ENCODE peak calls at places on chromosomes 6 and 20, in ten cellular contexts. K, Y, O, V, E, C, S, F, B and U are unnamed samples.

GRCh38 chr6:157428418-157429202 is 47.6 kb downstream of the ZDHHC14 start:
- DNase-seq in V (no peak), S (no peak), E (no peak), O (no peak), C (peak; percentile 45), F (no peak), B (no peak), K (peak; percentile 95), Y (no peak), U (peak; percentile 34)

GRCh38 chr20:49287555-49288249 is 9.8 kb upstream of the ZNFX1 start:
- DNase-seq in E (no peak), B (no peak), O (no peak), V (no peak), S (no peak), Y (no peak), K (peak; percentile 73), C (no peak), F (no peak), U (no peak)

GRCh38 chr20:53866787-53867740 is 203.3 kb downstream of the BCAS1 start:
- DNase-seq in Y (no peak), V (no peak), C (no peak), F (no peak), E (no peak), O (no peak), K (peak; percentile 55), B (no peak), S (peak; percentile 43), U (peak; percentile 50)

GRCh38 chr6:11632231-11632630 is 94.7 kb downstream of the TMEM170B start:
- DNase-seq in F (no peak), S (no peak), E (no peak), O (peak; percentile 63), K (peak; percentile 70), V (no peak), B (no peak), Y (no peak), C (no peak), U (no peak)

GRCh38 chr6:113732384-113732966 is 124.7 kb upstream of the MARCKS start:
- DNase-seq in O (no peak), K (no peak), C (no peak), S (no peak), E (no peak), F (no peak), B (peak; percentile 60), Y (no peak), V (peak; percentile 75), U (no peak)

GRCh38 chr6:16776394-16777017 is 15.2 kb upstream of the ATXN1 start:
- DNase-seq in C (no peak), O (no peak), S (no peak), K (no peak), Y (no peak), E (no peak), F (no peak), B (no peak), V (no peak), U (peak; percentile 36)

GRCh38 chr6:161639772-161640171 is 365.9 kb upstream of the AGPAT4 start:
- DNase-seq in K (no peak), B (no peak), V (no peak), E (no peak), F (no peak), Y (no peak), C (no peak), O (no peak), S (no peak), U (no peak)

GRCh38 chr6:154478691-154479090 is 31.8 kb downstream of the CNKSR3 start:
- DNase-seq in B (no peak), V (no peak), O (no peak), Y (no peak), E (no peak), S (no peak), C (no peak), K (no peak), F (no peak), U (no peak)

GRCh38 chr20:41339957-41340326 is 679 bp upstream of the LPIN3 start:
- DNase-seq in V (peak; percentile 90), E (peak; percentile 95), K (peak; percentile 94), O (peak; percentile 92), B (peak; percentile 79), S (peak; percentile 81), Y (peak; percentile 76), F (peak; percentile 74), C (peak; percentile 86), U (peak; percentile 97)

GRCh38 chr6:72933216-72933615 is 292.1 kb downstream of the KHDC1L start:
- DNase-seq in F (no peak), K (no peak), C (no peak), O (no peak), Y (no peak), B (no peak), E (no peak), V (no peak), S (no peak), U (no peak)

GRCh38 chr20:35737865-35738333 is 4.2 kb downstream of the RBM39 start:
- DNase-seq in O (no peak), C (no peak), K (no peak), S (no peak), E (no peak), F (no peak), V (no peak), Y (no peak), B (no peak), U (no peak)

GRCh38 chr20:35741892-35742740 is at the start of gene RBM39:
- DNase-seq in S (peak; percentile 99), K (peak; percentile 100), E (peak; percentile 99), Y (peak; percentile 100), C (peak; percentile 93), O (peak; percentile 100), F (peak; percentile 100), B (peak; percentile 100), V (peak; percentile 100), U (peak; percentile 100)

GRCh38 chr20:35739294-35740163 is 2.5 kb downstream of the RBM39 start:
- DNase-seq in E (no peak), V (no peak), S (peak; percentile 29), F (no peak), O (no peak), B (no peak), Y (no peak), C (no peak), K (peak; percentile 46), U (peak; percentile 28)

GRCh38 chr20:35735828-35736470 is 6.1 kb downstream of the RBM39 start:
- DNase-seq in B (no peak), V (no peak), F (no peak), S (no peak), K (no peak), O (no peak), E (no peak), C (no peak), Y (no peak), U (no peak)

GRCh38 chr20:35738410-35739179 is 3.5 kb downstream of the RBM39 start:
- DNase-seq in F (no peak), C (no peak), B (no peak), E (no peak), V (no peak), S (no peak), O (no peak), K (no peak), Y (no peak), U (no peak)
- H3K4me3 ChIP-seq in F (peak overlapping the region; percentile 29), C (no peak overlapping the region), B (no peak overlapping the region), E (no peak overlapping the region), V (no peak overlapping the region), S (no peak overlapping the region), O (peak overlapping the region; percentile 10), K (peak overlapping the region; percentile 45), Y (peak overlapping the region; percentile 21), U (no peak overlapping the region)

GRCh38 chr6:44077201-44077946 is 49.9 kb downstream of the MRPL14 start:
- DNase-seq in V (no peak), K (no peak), F (no peak), O (no peak), C (no peak), S (no peak), Y (no peak), E (no peak), B (no peak), U (no peak)

GRCh38 chr6:44078219-44078794 is 48.9 kb downstream of the MRPL14 start:
- DNase-seq in K (no peak), Y (no peak), C (no peak), O (no peak), V (no peak), S (no peak), B (no peak), E (no peak), F (no peak), U (no peak)

GRCh38 chr6:44076016-44076365 is 51.3 kb downstream of the MRPL14 start:
- DNase-seq in C (no peak), V (no peak), K (no peak), O (no peak), E (no peak), B (no peak), Y (no peak), S (no peak), F (no peak), U (no peak)

GRCh38 chr6:44075137-44076015 is 51.9 kb downstream of the MRPL14 start:
- DNase-seq in E (no peak), B (no peak), C (no peak), Y (no peak), F (no peak), K (no peak), V (no peak), S (no peak), O (no peak), U (no peak)

GRCh38 chr6:44076366-44077200 is 50.7 kb downstream of the MRPL14 start:
- DNase-seq in S (no peak), V (peak; percentile 76), K (no peak), C (peak; percentile 95), F (no peak), O (peak; percentile 66), Y (no peak), B (no peak), E (peak; percentile 87), U (peak; percentile 41)
- H3K4me3 ChIP-seq in S (no peak overlapping the region), V (no peak overlapping the region), K (no peak overlapping the region), C (peak overlapping the region; percentile 1), F (no peak overlapping the region), O (peak overlapping the region; percentile 17), Y (no peak overlapping the region), B (peak overlapping the region; percentile 10), E (no peak overlapping the region), U (peak overlapping the region; percentile 52)

GRCh38 chr6:89500486-89501020 is 67.6 kb downstream of the ANKRD6 start:
- DNase-seq in K (no peak), E (no peak), B (no peak), O (no peak), V (no peak), F (no peak), S (no peak), Y (no peak), C (no peak), U (no peak)
- H3K4me3 ChIP-seq in K (no peak overlapping the region), E (no peak overlapping the region), B (no peak overlapping the region), O (no peak overlapping the region), V (no peak overlapping the region), F (no peak overlapping the region), S (no peak overlapping the region), Y (no peak overlapping the region), C (no peak overlapping the region), U (no peak overlapping the region)

DNA sequence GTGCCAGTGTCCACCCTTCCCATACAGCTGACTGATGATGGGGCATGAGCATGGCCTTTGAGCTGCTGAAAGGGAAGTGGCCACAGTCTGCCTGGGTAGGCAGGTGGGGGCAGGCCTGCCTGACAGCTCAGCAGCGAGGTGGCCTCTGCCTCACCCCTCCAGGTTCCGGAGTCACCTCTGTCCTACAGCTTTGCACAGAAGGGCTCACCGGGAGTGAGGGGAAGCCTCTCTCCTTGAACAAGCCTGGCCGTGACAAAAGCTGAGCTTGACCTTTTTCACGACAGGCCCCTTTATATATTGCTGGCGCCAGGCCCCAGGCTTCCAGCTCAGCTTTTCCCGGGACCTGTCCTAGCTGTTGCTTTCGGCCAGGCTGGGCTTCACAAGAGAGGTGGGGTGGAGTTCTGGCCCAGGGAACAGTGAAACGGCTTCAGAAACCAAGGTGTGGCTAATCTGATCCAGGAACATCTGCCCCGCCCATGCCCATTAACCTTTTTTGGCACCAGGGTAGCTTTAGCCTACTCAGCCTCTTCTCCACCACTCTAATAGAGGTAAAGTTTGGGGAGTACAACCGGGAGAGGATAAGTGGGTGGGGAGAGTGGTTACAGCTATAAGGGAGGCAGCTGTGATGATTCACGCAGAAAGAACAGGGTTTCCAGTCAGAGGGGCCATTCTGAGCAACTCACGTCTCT is 42.9 kb downstream of the C6orf132 start:
- DNase-seq in V (no peak), F (no peak), S (no peak), C (peak; percentile 44), Y (no peak), E (no peak), K (peak; percentile 78), O (peak; percentile 85), B (no peak), U (peak; percentile 44)
- H3K4me3 ChIP-seq in V (no peak overlapping the region), F (no peak overlapping the region), S (no peak overlapping the region), C (no peak overlapping the region), Y (no peak overlapping the region), E (no peak overlapping the region), K (peak overlapping the region; percentile 18), O (no peak overlapping the region), B (no peak overlapping the region), U (no peak overlapping the region)